ENCODE peak calls at places on chromosomes 5 and 9, in eight cellular contexts. E is NCI-H446 treated with DMSO at 0.1 percent for 48 hours, O is LHCN-M2, A is iris pigment epithelial cell, I is fibroblast of mammary gland, X is OCI-M1, L is nephron progenitor cell, D is globus pallidus. R is an unnamed sample.

GRCh38 chr9:128163027-128163515 is 3.0 kb downstream of the BBLN start:
- DNase-seq in E (no peak), O (no peak), A (no peak), I (no peak), X (no peak), L (no peak), D (no peak), R (no peak)

GRCh38 chr5:4082966-4083564 is 487.4 kb downstream of the IRX1 start:
- DNase-seq in E (no peak), O (no peak), A (no peak), I (peak), X (no peak), L (no peak), D (no peak), R (no peak)

GRCh38 chr5:136174021-136174659 is 18.8 kb downstream of the SMIM32 start:
- DNase-seq in E (peak), O (peak), A (peak), I (peak), X (peak), L (no peak), D (peak), R (peak)

GRCh38 chr9:106668534-106668933 is 194.4 kb upstream of the ZNF462 start:
- DNase-seq in E (no peak), O (no peak), A (no peak), I (no peak), X (no peak), L (no peak), D (no peak), R (no peak)

GRCh38 chr5:32157078-32157477 is 17.0 kb downstream of the GOLPH3 start:
- DNase-seq in E (no peak), O (no peak), A (no peak), I (no peak), X (no peak), L (no peak), D (no peak), R (no peak)

GRCh38 chr9:15824310-15824709 is 271.5 kb downstream of the CCDC171 start:
- DNase-seq in E (peak), O (peak), A (peak), I (peak), X (peak), L (no peak), D (no peak), R (no peak)

GRCh38 chr9:27278374-27278773 is 18.6 kb downstream of the EQTN start:
- DNase-seq in E (no peak), O (peak), A (no peak), I (peak), X (no peak), L (no peak), D (no peak), R (no peak)

GRCh38 chr5:58088941-58089340 is 370.9 kb downstream of the PLK2 start:
- DNase-seq in E (no peak), O (no peak), A (peak), I (no peak), X (no peak), L (no peak), D (no peak), R (no peak)

GRCh38 chr5:16392718-16393117 is 72.9 kb downstream of the ZNF622 start:
- DNase-seq in E (no peak), O (no peak), A (no peak), I (peak), X (peak), L (no peak), D (no peak), R (no peak)

R was measured in BJ.